ENCODE peak calls at places on chromosomes 7 and 10, in four cellular contexts. One of them, this sample, is unnamed.

GRCh38 chr7:100720645-100721504 is 607 bp downstream of the EPO start:
- DNase-seq in HepG2: peak; percentile 35
- DNase-seq in H1: peak; percentile 63
- DNase-seq in GM12878: no peak
- DNase-seq in this sample: no peak

GRCh38 chr7:55569797-55570196 is 2.5 kb downstream of the VOPP1 start:
- DNase-seq in GM12878: no peak
- DNase-seq in HepG2: no peak
- DNase-seq in H1: no peak
- DNase-seq in this sample: no peak

GRCh38 chr7:159042084-159042483 is 102.6 kb downstream of the VIPR2 start:
- DNase-seq in H1: peak; percentile 13
- DNase-seq in HepG2: no peak
- DNase-seq in GM12878: no peak
- DNase-seq in this sample: no peak

GRCh38 chr10:88540355-88540754 is 42.8 kb downstream of the RNLS start:
- DNase-seq in GM12878: no peak
- DNase-seq in H1: no peak
- DNase-seq in HepG2: no peak
- DNase-seq in this sample: no peak

GRCh38 chr7:84510501-84510900 is 315.9 kb upstream of the SEMA3A start:
- DNase-seq in GM12878: no peak
- DNase-seq in HepG2: no peak
- DNase-seq in H1: no peak
- DNase-seq in this sample: no peak

GRCh38 chr7:44796034-44796503 is 412 bp upstream of the PPIA start:
- DNase-seq in GM12878: no peak
- DNase-seq in HepG2: peak; percentile 53
- DNase-seq in H1: no peak
- DNase-seq in this sample: peak; percentile 53

GRCh38 chr7:51007708-51008505 is 225.2 kb upstream of the GRB10 start:
- DNase-seq in GM12878: no peak
- DNase-seq in HepG2: no peak
- DNase-seq in H1: peak; percentile 34
- DNase-seq in this sample: no peak

GRCh38 chr10:47024399-47025252 is 113.4 kb downstream of the PTPN20 start:
- DNase-seq in H1: peak; percentile 85
- DNase-seq in HepG2: peak; percentile 53
- DNase-seq in GM12878: peak; percentile 16
- DNase-seq in this sample: peak; percentile 73

GRCh38 chr7:28629216-28629848 is 217.0 kb downstream of the CREB5 start:
- DNase-seq in H1: no peak
- DNase-seq in HepG2: no peak
- DNase-seq in GM12878: no peak
- DNase-seq in this sample: no peak

GRCh38 chr10:106987362-106987761 is 177.1 kb downstream of the SORCS1 start:
- DNase-seq in H1: no peak
- DNase-seq in GM12878: no peak
- DNase-seq in HepG2: no peak
- DNase-seq in this sample: no peak

GRCh38 chr10:66842867-66843266 is 83.0 kb upstream of the LRRTM3 start:
- DNase-seq in GM12878: no peak
- DNase-seq in H1: no peak
- DNase-seq in HepG2: no peak
- DNase-seq in this sample: no peak

GRCh38 chr10:118669020-118669766 is 73.7 kb upstream of the PRLHR start:
- DNase-seq in HepG2: no peak
- DNase-seq in H1: no peak
- DNase-seq in GM12878: no peak
- DNase-seq in this sample: no peak

GRCh38 chr7:37065779-37066271 is 341.5 kb upstream of the AOAH start:
- DNase-seq in H1: no peak
- DNase-seq in GM12878: peak; percentile 55
- DNase-seq in HepG2: no peak
- DNase-seq in this sample: no peak

GRCh38 chr10:79295593-79295992 is 51.7 kb upstream of the PPIF start:
- DNase-seq in HepG2: no peak
- DNase-seq in H1: no peak
- DNase-seq in GM12878: no peak
- DNase-seq in this sample: no peak

GRCh38 chr10:85147346-85148250 is 819.2 kb downstream of the CCSER2 start:
- DNase-seq in GM12878: no peak
- DNase-seq in H1: no peak
- DNase-seq in HepG2: no peak
- DNase-seq in this sample: no peak

GRCh38 chr7:26636808-26637207 is 227.6 kb downstream of the SKAP2 start:
- DNase-seq in HepG2: no peak
- DNase-seq in H1: no peak
- DNase-seq in GM12878: no peak
- DNase-seq in this sample: no peak

GRCh38 chr7:106170216-106170615 is 58.1 kb upstream of the SYPL1 start:
- DNase-seq in HepG2: no peak
- DNase-seq in GM12878: no peak
- DNase-seq in H1: no peak
- DNase-seq in this sample: no peak

GRCh38 chr7:2626498-2627117 is 5.2 kb upstream of the TTYH3 start:
- DNase-seq in H1: no peak
- DNase-seq in GM12878: no peak
- DNase-seq in HepG2: no peak
- DNase-seq in this sample: no peak

GRCh38 chr7:44291733-44292395 is 33.5 kb downstream of the CAMK2B start:
- DNase-seq in HepG2: no peak
- DNase-seq in H1: no peak
- DNase-seq in GM12878: no peak
- DNase-seq in this sample: no peak

GRCh38 chr10:86520871-86521619 is 547 bp downstream of the WAPL start:
- DNase-seq in HepG2: peak; percentile 40
- DNase-seq in GM12878: no peak
- DNase-seq in H1: peak; percentile 61
- DNase-seq in this sample: peak; percentile 46

GRCh38 chr10:120052964-120053363 is 160.4 kb downstream of the SEC23IP start:
- DNase-seq in H1: no peak
- DNase-seq in HepG2: no peak
- DNase-seq in GM12878: no peak
- DNase-seq in this sample: no peak

GRCh38 chr7:24826662-24827020 is 69.4 kb upstream of the GSDME start:
- DNase-seq in H1: no peak
- DNase-seq in HepG2: no peak
- DNase-seq in GM12878: no peak
- DNase-seq in this sample: no peak

GRCh38 chr7:36964297-36964696 is 240.0 kb upstream of the AOAH start:
- DNase-seq in H1: no peak
- DNase-seq in GM12878: no peak
- DNase-seq in HepG2: no peak
- DNase-seq in this sample: no peak

GRCh38 chr10:91590904-91591791 is 41.7 kb downstream of the PPP1R3C start:
- DNase-seq in GM12878: no peak
- DNase-seq in HepG2: no peak
- DNase-seq in H1: no peak
- DNase-seq in this sample: no peak

GRCh38 chr10:131266936-131267813 is 44.3 kb downstream of the TCERG1L start:
- DNase-seq in HepG2: no peak
- DNase-seq in H1: no peak
- DNase-seq in GM12878: no peak
- DNase-seq in this sample: no peak

GRCh38 chr10:113854757-113855626 is 531 bp downstream of the NHLRC2 start:
- DNase-seq in GM12878: no peak
- DNase-seq in H1: peak; percentile 79
- DNase-seq in HepG2: peak; percentile 23
- DNase-seq in this sample: peak; percentile 72

GRCh38 chr10:45443101-45444009 is 69.3 kb downstream of the ALOX5 start:
- DNase-seq in HepG2: no peak
- DNase-seq in GM12878: no peak
- DNase-seq in H1: peak; percentile 45
- DNase-seq in this sample: no peak

GRCh38 chr10:45442670-45443069 is 68.7 kb downstream of the ALOX5 start:
- DNase-seq in HepG2: no peak
- DNase-seq in GM12878: no peak
- DNase-seq in H1: no peak
- DNase-seq in this sample: no peak

GRCh38 chr10:45446858-45447257 is 72.8 kb downstream of the ALOX5 start:
- DNase-seq in H1: peak; percentile 31
- DNase-seq in HepG2: no peak
- DNase-seq in GM12878: no peak
- DNase-seq in this sample: no peak

GRCh38 chr10:45444022-45444421 is 70.0 kb downstream of the ALOX5 start:
- DNase-seq in HepG2: no peak
- DNase-seq in GM12878: no peak
- DNase-seq in H1: peak; percentile 45
- DNase-seq in this sample: no peak

DNA sequence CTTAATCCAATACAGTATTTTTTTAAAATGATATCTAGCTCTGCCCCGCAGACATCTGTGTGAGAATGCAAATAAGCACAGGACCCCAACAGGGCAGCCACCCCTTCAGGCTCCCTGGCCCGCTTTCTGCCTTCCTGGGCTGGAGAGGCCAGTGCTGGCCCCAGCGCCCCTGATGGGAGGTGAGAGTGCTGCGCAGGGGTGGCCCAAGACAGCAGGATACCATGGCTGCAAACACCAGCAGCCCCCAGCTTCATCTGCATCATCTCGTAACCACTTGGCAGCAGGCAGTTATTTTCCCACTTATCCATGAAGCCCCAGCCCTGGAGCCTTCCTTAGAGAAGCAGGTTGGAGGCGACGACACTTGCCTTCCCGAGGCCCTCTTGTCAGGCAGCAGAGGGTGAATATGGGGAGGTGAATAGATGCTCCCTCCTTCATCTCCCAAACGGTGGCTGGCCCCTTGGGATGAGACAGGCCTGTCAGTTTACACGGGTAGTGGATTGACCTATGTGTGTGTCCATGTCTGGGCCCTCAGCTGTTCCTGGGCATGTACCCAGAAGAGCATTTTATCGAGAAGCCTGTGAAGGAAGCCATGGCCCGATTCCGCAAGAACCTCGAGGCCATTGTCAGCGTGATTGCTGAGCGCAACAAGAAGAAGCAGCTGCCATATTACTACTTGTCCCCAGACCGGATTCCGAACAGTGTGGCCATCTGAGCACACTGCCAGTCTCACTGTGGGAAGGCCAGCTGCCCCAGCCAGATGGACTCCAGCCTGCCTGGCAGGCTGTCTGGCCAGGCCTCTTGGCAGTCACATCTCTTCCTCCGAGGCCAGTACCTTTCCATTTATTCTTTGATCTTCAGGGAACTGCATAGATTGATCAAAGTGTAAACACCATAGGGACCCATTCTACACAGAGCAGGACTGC is 71.2 kb downstream of the ALOX5 start:
- DNase-seq in H1: peak; percentile 47
- DNase-seq in HepG2: no peak
- DNase-seq in GM12878: no peak
- DNase-seq in this sample: no peak
- TF ChIP-seq SP1 in H1: no peak
- TF ChIP-seq SP1 in HepG2: no peak
- TF ChIP-seq SP1 in GM12878: no peak
- TF ChIP-seq SP1 in this sample: no peak

DNA sequence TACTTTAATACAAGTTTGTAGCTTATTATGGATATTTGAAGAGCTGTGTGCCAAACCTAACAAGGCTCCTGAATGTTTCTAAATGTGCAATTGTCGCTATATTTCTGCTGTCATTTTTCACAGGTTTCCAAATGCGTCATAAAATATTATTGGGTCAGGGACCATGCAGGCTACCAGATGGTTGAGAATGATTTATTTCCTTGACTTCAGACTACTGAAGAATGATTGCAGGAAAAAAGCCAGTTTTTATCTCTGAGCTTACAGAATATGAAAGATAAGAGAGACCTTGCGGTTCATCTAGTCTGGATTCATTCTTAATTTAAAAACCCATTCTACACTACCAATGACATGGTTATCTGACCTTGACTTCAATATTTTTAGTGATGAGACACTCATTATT is 55.2 kb downstream of the TSPAN12 start:
- DNase-seq in HepG2: no peak
- DNase-seq in H1: no peak
- DNase-seq in GM12878: no peak
- DNase-seq in this sample: no peak
- TF ChIP-seq SUZ12 in HepG2: no peak
- TF ChIP-seq SUZ12 in H1: no peak
- TF ChIP-seq SUZ12 in GM12878: no peak
- TF ChIP-seq SUZ12 in this sample: no peak

GRCh38 chr7:122507591-122507990 is 191.3 kb downstream of the RNF133 start:
- DNase-seq in HepG2: no peak
- DNase-seq in H1: no peak
- DNase-seq in GM12878: no peak
- DNase-seq in this sample: no peak
- TF ChIP-seq SP1 in HepG2: no peak
- TF ChIP-seq SP1 in H1: no peak
- TF ChIP-seq SP1 in GM12878: no peak
- TF ChIP-seq SP1 in this sample: no peak

DNA sequence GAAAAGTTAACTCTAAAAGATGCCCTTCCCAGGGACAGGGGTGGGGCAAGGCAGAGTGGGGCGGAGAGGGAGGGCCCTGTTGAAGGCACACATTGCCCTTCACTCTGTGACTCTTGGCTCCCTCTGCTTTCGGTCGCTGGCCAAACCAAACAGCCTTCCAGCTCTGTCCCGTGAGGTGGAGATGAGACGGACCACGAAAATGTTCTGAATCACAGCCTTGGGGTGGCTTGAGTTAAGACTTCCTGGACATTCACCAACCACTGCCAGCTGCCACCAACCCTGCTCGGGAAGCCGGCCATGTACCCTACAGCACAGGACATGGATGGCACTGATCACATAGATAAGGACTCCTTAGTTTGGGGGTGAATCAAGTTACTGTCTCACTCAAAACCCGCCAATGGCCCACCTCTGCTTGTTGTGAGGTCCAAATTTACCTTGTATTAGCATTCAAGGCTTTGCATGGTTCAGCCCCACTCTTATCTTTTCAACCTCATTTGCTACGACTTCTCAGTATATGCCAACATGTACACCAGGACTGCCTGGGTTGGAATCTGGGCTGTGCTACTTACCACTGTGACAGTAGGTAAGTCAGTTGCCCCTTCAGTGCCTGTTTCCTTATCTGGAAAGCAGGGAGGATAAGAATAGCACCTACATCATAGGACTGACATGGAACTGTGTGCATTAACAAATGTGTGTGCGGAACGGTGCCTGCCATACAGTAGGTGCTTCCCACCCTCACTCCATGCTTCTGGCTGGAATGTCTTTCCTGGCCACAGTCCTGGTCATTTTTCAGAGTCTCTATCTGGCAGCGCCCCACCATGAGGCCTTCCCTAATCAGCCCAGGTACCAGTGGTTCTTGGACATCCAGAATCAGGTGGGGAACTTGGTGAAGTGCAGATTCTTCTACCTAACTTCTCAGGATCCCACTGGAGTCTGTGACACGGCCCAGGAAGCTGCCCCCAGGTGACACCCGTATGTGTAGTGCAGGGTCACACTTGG is 28.0 kb downstream of the ITPRIP start:
- DNase-seq in GM12878: no peak
- DNase-seq in HepG2: no peak
- DNase-seq in H1: no peak
- DNase-seq in this sample: no peak
- TF ChIP-seq SUZ12 in GM12878: no peak
- TF ChIP-seq SUZ12 in HepG2: no peak
- TF ChIP-seq SUZ12 in H1: no peak
- TF ChIP-seq SUZ12 in this sample: no peak

GRCh38 chr7:42763137-42763551 is 148.7 kb downstream of the C7orf25 start:
- DNase-seq in HepG2: no peak
- DNase-seq in GM12878: no peak
- DNase-seq in H1: no peak
- DNase-seq in this sample: no peak
- TF ChIP-seq SP1 in HepG2: no peak
- TF ChIP-seq SP1 in GM12878: no peak
- TF ChIP-seq SP1 in H1: no peak
- TF ChIP-seq SP1 in this sample: no peak

GRCh38 chr7:93249749-93250148 is 17.6 kb downstream of the VPS50 start:
- DNase-seq in HepG2: no peak
- DNase-seq in GM12878: no peak
- DNase-seq in H1: no peak
- DNase-seq in this sample: no peak
- TF ChIP-seq SUZ12 in HepG2: no peak
- TF ChIP-seq SUZ12 in GM12878: no peak
- TF ChIP-seq SUZ12 in H1: no peak
- TF ChIP-seq SUZ12 in this sample: no peak